ENCODE peak calls at places on chromosomes 1 and 21, in seven cellular contexts. One of them, this sample, is unnamed.

GRCh38 chr1:106755682-106756406 is 300.6 kb upstream of the PRMT6 start:
- DNase-seq in iPS-NIHi11: no peak
- DNase-seq in heart left ventricle: no peak
- DNase-seq in endothelial cell: no peak
- DNase-seq in cardiac fibroblast: peak; percentile 43
- DNase-seq in mesenchymal stem cell: no peak
- DNase-seq in activated T-cell treated with anti-CD3 and anti-CD28 coated beads, Interleukin-2, amount 50 U/mL, for 72 hours: no peak
- DNase-seq in this sample: peak; percentile 67

GRCh38 chr1:179217943-179218507 is 11.5 kb downstream of the ABL2 start:
- DNase-seq in iPS-NIHi11: no peak
- DNase-seq in heart left ventricle: no peak
- DNase-seq in endothelial cell: no peak
- DNase-seq in cardiac fibroblast: peak; percentile 65
- DNase-seq in mesenchymal stem cell: peak; percentile 38
- DNase-seq in activated T-cell treated with anti-CD3 and anti-CD28 coated beads, Interleukin-2, amount 50 U/mL, for 72 hours: no peak
- DNase-seq in this sample: peak; percentile 25

GRCh38 chr1:231421616-231421970 is 494 bp downstream of the EGLN1 start:
- DNase-seq in iPS-NIHi11: peak; percentile 45
- DNase-seq in heart left ventricle: peak; percentile 46
- DNase-seq in endothelial cell: peak; percentile 51
- DNase-seq in cardiac fibroblast: peak; percentile 44
- DNase-seq in mesenchymal stem cell: peak; percentile 65
- DNase-seq in activated T-cell treated with anti-CD3 and anti-CD28 coated beads, Interleukin-2, amount 50 U/mL, for 72 hours: peak; percentile 63
- DNase-seq in this sample: peak; percentile 45

GRCh38 chr1:240126821-240127220 is 35.1 kb downstream of the FMN2 start:
- DNase-seq in iPS-NIHi11: no peak
- DNase-seq in heart left ventricle: no peak
- DNase-seq in endothelial cell: no peak
- DNase-seq in cardiac fibroblast: no peak
- DNase-seq in mesenchymal stem cell: peak; percentile 34
- DNase-seq in activated T-cell treated with anti-CD3 and anti-CD28 coated beads, Interleukin-2, amount 50 U/mL, for 72 hours: no peak
- DNase-seq in this sample: no peak

GRCh38 chr1:246609632-246610031 is 43.4 kb downstream of the CNST start:
- DNase-seq in iPS-NIHi11: no peak
- DNase-seq in heart left ventricle: no peak
- DNase-seq in endothelial cell: no peak
- DNase-seq in cardiac fibroblast: peak; percentile 31
- DNase-seq in mesenchymal stem cell: peak; percentile 29
- DNase-seq in activated T-cell treated with anti-CD3 and anti-CD28 coated beads, Interleukin-2, amount 50 U/mL, for 72 hours: no peak
- DNase-seq in this sample: no peak

GRCh38 chr1:180863158-180863775 is 49.4 kb upstream of the KIAA1614 start:
- DNase-seq in iPS-NIHi11: peak; percentile 47
- DNase-seq in heart left ventricle: no peak
- DNase-seq in endothelial cell: peak; percentile 44
- DNase-seq in cardiac fibroblast: peak; percentile 79
- DNase-seq in mesenchymal stem cell: peak; percentile 67
- DNase-seq in activated T-cell treated with anti-CD3 and anti-CD28 coated beads, Interleukin-2, amount 50 U/mL, for 72 hours: peak; percentile 27
- DNase-seq in this sample: peak; percentile 70

GRCh38 chr1:20411196-20411980 is 74.6 kb downstream of the CAMK2N1 start:
- DNase-seq in iPS-NIHi11: no peak
- DNase-seq in heart left ventricle: no peak
- DNase-seq in endothelial cell: no peak
- DNase-seq in cardiac fibroblast: peak; percentile 93
- DNase-seq in mesenchymal stem cell: peak; percentile 84
- DNase-seq in activated T-cell treated with anti-CD3 and anti-CD28 coated beads, Interleukin-2, amount 50 U/mL, for 72 hours: no peak
- DNase-seq in this sample: peak; percentile 94

GRCh38 chr1:154419620-154420020 is 14.5 kb downstream of the IL6R start:
- DNase-seq in iPS-NIHi11: no peak
- DNase-seq in heart left ventricle: peak; percentile 85
- DNase-seq in endothelial cell: no peak
- DNase-seq in cardiac fibroblast: peak; percentile 97
- DNase-seq in mesenchymal stem cell: peak; percentile 88
- DNase-seq in activated T-cell treated with anti-CD3 and anti-CD28 coated beads, Interleukin-2, amount 50 U/mL, for 72 hours: peak; percentile 52
- DNase-seq in this sample: peak; percentile 91

GRCh38 chr1:219374636-219375035 is 201.0 kb downstream of the LYPLAL1 start:
- DNase-seq in iPS-NIHi11: no peak
- DNase-seq in heart left ventricle: no peak
- DNase-seq in endothelial cell: no peak
- DNase-seq in cardiac fibroblast: no peak
- DNase-seq in mesenchymal stem cell: no peak
- DNase-seq in activated T-cell treated with anti-CD3 and anti-CD28 coated beads, Interleukin-2, amount 50 U/mL, for 72 hours: no peak
- DNase-seq in this sample: no peak

GRCh38 chr1:216604771-216605170 is 118.5 kb downstream of the ESRRG start:
- DNase-seq in iPS-NIHi11: no peak
- DNase-seq in heart left ventricle: no peak
- DNase-seq in endothelial cell: no peak
- DNase-seq in cardiac fibroblast: no peak
- DNase-seq in mesenchymal stem cell: no peak
- DNase-seq in activated T-cell treated with anti-CD3 and anti-CD28 coated beads, Interleukin-2, amount 50 U/mL, for 72 hours: no peak
- DNase-seq in this sample: no peak

GRCh38 chr1:68010094-68010493 is 40.3 kb downstream of the DIRAS3 start:
- DNase-seq in iPS-NIHi11: peak; percentile 22
- DNase-seq in heart left ventricle: no peak
- DNase-seq in endothelial cell: no peak
- DNase-seq in cardiac fibroblast: peak; percentile 57
- DNase-seq in mesenchymal stem cell: peak; percentile 33
- DNase-seq in activated T-cell treated with anti-CD3 and anti-CD28 coated beads, Interleukin-2, amount 50 U/mL, for 72 hours: no peak
- DNase-seq in this sample: peak; percentile 60

GRCh38 chr1:162391790-162392563 is 10.4 kb downstream of the C1orf226 start:
- DNase-seq in iPS-NIHi11: peak; percentile 48
- DNase-seq in heart left ventricle: no peak
- DNase-seq in endothelial cell: no peak
- DNase-seq in cardiac fibroblast: peak; percentile 74
- DNase-seq in mesenchymal stem cell: peak; percentile 62
- DNase-seq in activated T-cell treated with anti-CD3 and anti-CD28 coated beads, Interleukin-2, amount 50 U/mL, for 72 hours: no peak
- DNase-seq in this sample: peak; percentile 55

GRCh38 chr21:45880097-45881068 is 101.2 kb upstream of the COL6A1 start:
- DNase-seq in iPS-NIHi11: peak; percentile 89
- DNase-seq in heart left ventricle: peak; percentile 55
- DNase-seq in endothelial cell: peak; percentile 81
- DNase-seq in cardiac fibroblast: peak; percentile 87
- DNase-seq in mesenchymal stem cell: peak; percentile 78
- DNase-seq in activated T-cell treated with anti-CD3 and anti-CD28 coated beads, Interleukin-2, amount 50 U/mL, for 72 hours: peak; percentile 79
- DNase-seq in this sample: peak; percentile 73

GRCh38 chr1:42933610-42934009 is 25.1 kb downstream of the SLC2A1 start:
- DNase-seq in iPS-NIHi11: no peak
- DNase-seq in heart left ventricle: no peak
- DNase-seq in endothelial cell: no peak
- DNase-seq in cardiac fibroblast: no peak
- DNase-seq in mesenchymal stem cell: no peak
- DNase-seq in activated T-cell treated with anti-CD3 and anti-CD28 coated beads, Interleukin-2, amount 50 U/mL, for 72 hours: no peak
- DNase-seq in this sample: no peak

GRCh38 chr1:217039926-217040325 is 316.7 kb upstream of the ESRRG start:
- DNase-seq in iPS-NIHi11: no peak
- DNase-seq in heart left ventricle: no peak
- DNase-seq in endothelial cell: no peak
- DNase-seq in cardiac fibroblast: no peak
- DNase-seq in mesenchymal stem cell: no peak
- DNase-seq in activated T-cell treated with anti-CD3 and anti-CD28 coated beads, Interleukin-2, amount 50 U/mL, for 72 hours: no peak
- DNase-seq in this sample: no peak

GRCh38 chr1:3473381-3473844 is 18.9 kb downstream of the ARHGEF16 start:
- DNase-seq in iPS-NIHi11: no peak
- DNase-seq in heart left ventricle: no peak
- DNase-seq in endothelial cell: no peak
- DNase-seq in cardiac fibroblast: peak; percentile 37
- DNase-seq in mesenchymal stem cell: no peak
- DNase-seq in activated T-cell treated with anti-CD3 and anti-CD28 coated beads, Interleukin-2, amount 50 U/mL, for 72 hours: no peak
- DNase-seq in this sample: peak; percentile 92

GRCh38 chr1:16915627-16915973 is 6.1 kb upstream of the CROCC start:
- DNase-seq in iPS-NIHi11: no peak
- DNase-seq in heart left ventricle: no peak
- DNase-seq in endothelial cell: no peak
- DNase-seq in cardiac fibroblast: peak; percentile 53
- DNase-seq in mesenchymal stem cell: no peak
- DNase-seq in activated T-cell treated with anti-CD3 and anti-CD28 coated beads, Interleukin-2, amount 50 U/mL, for 72 hours: no peak
- DNase-seq in this sample: no peak

GRCh38 chr1:223515416-223515815 is 122.2 kb downstream of the CCDC185 start:
- DNase-seq in iPS-NIHi11: no peak
- DNase-seq in heart left ventricle: no peak
- DNase-seq in endothelial cell: no peak
- DNase-seq in cardiac fibroblast: no peak
- DNase-seq in mesenchymal stem cell: no peak
- DNase-seq in activated T-cell treated with anti-CD3 and anti-CD28 coated beads, Interleukin-2, amount 50 U/mL, for 72 hours: peak; percentile 23
- DNase-seq in this sample: no peak

GRCh38 chr1:14778882-14779594 is 180.6 kb downstream of the KAZN start:
- DNase-seq in iPS-NIHi11: peak; percentile 82
- DNase-seq in heart left ventricle: peak; percentile 22
- DNase-seq in endothelial cell: peak; percentile 77
- DNase-seq in cardiac fibroblast: peak; percentile 2
- DNase-seq in mesenchymal stem cell: peak; percentile 46
- DNase-seq in activated T-cell treated with anti-CD3 and anti-CD28 coated beads, Interleukin-2, amount 50 U/mL, for 72 hours: peak; percentile 19
- DNase-seq in this sample: no peak

GRCh38 chr1:26862781-26863676 is at the start of gene SFN:
- DNase-seq in iPS-NIHi11: peak; percentile 74
- DNase-seq in heart left ventricle: no peak
- DNase-seq in endothelial cell: peak; percentile 33
- DNase-seq in cardiac fibroblast: no peak
- DNase-seq in mesenchymal stem cell: no peak
- DNase-seq in activated T-cell treated with anti-CD3 and anti-CD28 coated beads, Interleukin-2, amount 50 U/mL, for 72 hours: peak; percentile 66
- DNase-seq in this sample: no peak

GRCh38 chr1:202145325-202146140 is 996 bp upstream of the ARL8A start:
- DNase-seq in iPS-NIHi11: no peak
- DNase-seq in heart left ventricle: no peak
- DNase-seq in endothelial cell: no peak
- DNase-seq in cardiac fibroblast: no peak
- DNase-seq in mesenchymal stem cell: no peak
- DNase-seq in activated T-cell treated with anti-CD3 and anti-CD28 coated beads, Interleukin-2, amount 50 U/mL, for 72 hours: peak; percentile 70
- DNase-seq in this sample: no peak

GRCh38 chr1:168734946-168735345 is 5.9 kb upstream of the DPT start:
- DNase-seq in iPS-NIHi11: no peak
- DNase-seq in heart left ventricle: no peak
- DNase-seq in endothelial cell: no peak
- DNase-seq in cardiac fibroblast: no peak
- DNase-seq in mesenchymal stem cell: peak; percentile 6
- DNase-seq in activated T-cell treated with anti-CD3 and anti-CD28 coated beads, Interleukin-2, amount 50 U/mL, for 72 hours: no peak
- DNase-seq in this sample: no peak

GRCh38 chr1:160374701-160375443 is 8.0 kb downstream of the NHLH1 start:
- DNase-seq in iPS-NIHi11: peak; percentile 56
- DNase-seq in heart left ventricle: no peak
- DNase-seq in endothelial cell: no peak
- DNase-seq in cardiac fibroblast: no peak
- DNase-seq in mesenchymal stem cell: no peak
- DNase-seq in activated T-cell treated with anti-CD3 and anti-CD28 coated beads, Interleukin-2, amount 50 U/mL, for 72 hours: no peak
- DNase-seq in this sample: no peak

GRCh38 chr1:190124068-190124467 is 353.6 kb downstream of the BRINP3 start:
- DNase-seq in iPS-NIHi11: no peak
- DNase-seq in heart left ventricle: no peak
- DNase-seq in endothelial cell: no peak
- DNase-seq in cardiac fibroblast: no peak
- DNase-seq in mesenchymal stem cell: no peak
- DNase-seq in activated T-cell treated with anti-CD3 and anti-CD28 coated beads, Interleukin-2, amount 50 U/mL, for 72 hours: no peak
- DNase-seq in this sample: no peak

GRCh38 chr1:202576816-202577215 is 133.4 kb downstream of the SYT2 start:
- DNase-seq in iPS-NIHi11: no peak
- DNase-seq in heart left ventricle: no peak
- DNase-seq in endothelial cell: no peak
- DNase-seq in cardiac fibroblast: peak; percentile 88
- DNase-seq in mesenchymal stem cell: no peak
- DNase-seq in activated T-cell treated with anti-CD3 and anti-CD28 coated beads, Interleukin-2, amount 50 U/mL, for 72 hours: no peak
- DNase-seq in this sample: peak; percentile 71

GRCh38 chr1:119133987-119134386 is 6.5 kb downstream of the WARS2 start:
- DNase-seq in iPS-NIHi11: no peak
- DNase-seq in heart left ventricle: no peak
- DNase-seq in endothelial cell: no peak
- DNase-seq in cardiac fibroblast: peak; percentile 47
- DNase-seq in mesenchymal stem cell: no peak
- DNase-seq in activated T-cell treated with anti-CD3 and anti-CD28 coated beads, Interleukin-2, amount 50 U/mL, for 72 hours: no peak
- DNase-seq in this sample: peak; percentile 31

GRCh38 chr1:234585333-234586055 is 24.5 kb downstream of the IRF2BP2 start:
- DNase-seq in iPS-NIHi11: no peak
- DNase-seq in heart left ventricle: no peak
- DNase-seq in endothelial cell: no peak
- DNase-seq in cardiac fibroblast: peak; percentile 73
- DNase-seq in mesenchymal stem cell: peak; percentile 72
- DNase-seq in activated T-cell treated with anti-CD3 and anti-CD28 coated beads, Interleukin-2, amount 50 U/mL, for 72 hours: no peak
- DNase-seq in this sample: peak; percentile 79

GRCh38 chr1:208540724-208541123 is 296.5 kb upstream of the PLXNA2 start:
- DNase-seq in iPS-NIHi11: no peak
- DNase-seq in heart left ventricle: no peak
- DNase-seq in endothelial cell: no peak
- DNase-seq in cardiac fibroblast: no peak
- DNase-seq in mesenchymal stem cell: no peak
- DNase-seq in activated T-cell treated with anti-CD3 and anti-CD28 coated beads, Interleukin-2, amount 50 U/mL, for 72 hours: no peak
- DNase-seq in this sample: no peak

GRCh38 chr21:25577765-25578069 is 29.6 kb downstream of the MRPL39 start:
- DNase-seq in iPS-NIHi11: no peak
- DNase-seq in heart left ventricle: no peak
- DNase-seq in endothelial cell: no peak
- DNase-seq in cardiac fibroblast: no peak
- DNase-seq in mesenchymal stem cell: no peak
- DNase-seq in activated T-cell treated with anti-CD3 and anti-CD28 coated beads, Interleukin-2, amount 50 U/mL, for 72 hours: no peak
- DNase-seq in this sample: no peak

GRCh38 chr1:26861889-26862371 is 1.0 kb upstream of the SFN start:
- DNase-seq in iPS-NIHi11: no peak
- DNase-seq in heart left ventricle: no peak
- DNase-seq in endothelial cell: no peak
- DNase-seq in cardiac fibroblast: peak; percentile 63
- DNase-seq in mesenchymal stem cell: no peak
- DNase-seq in activated T-cell treated with anti-CD3 and anti-CD28 coated beads, Interleukin-2, amount 50 U/mL, for 72 hours: no peak
- DNase-seq in this sample: no peak

GRCh38 chr1:112673589-112674439 is 645 bp upstream of the MOV10 start:
- DNase-seq in iPS-NIHi11: no peak
- DNase-seq in heart left ventricle: no peak
- DNase-seq in endothelial cell: no peak
- DNase-seq in cardiac fibroblast: peak; percentile 83
- DNase-seq in mesenchymal stem cell: peak; percentile 74
- DNase-seq in activated T-cell treated with anti-CD3 and anti-CD28 coated beads, Interleukin-2, amount 50 U/mL, for 72 hours: no peak
- DNase-seq in this sample: peak; percentile 73

GRCh38 chr1:205012416-205013140 is 30.4 kb upstream of the CNTN2 start:
- DNase-seq in iPS-NIHi11: no peak
- DNase-seq in heart left ventricle: no peak
- DNase-seq in endothelial cell: no peak
- DNase-seq in cardiac fibroblast: no peak
- DNase-seq in mesenchymal stem cell: no peak
- DNase-seq in activated T-cell treated with anti-CD3 and anti-CD28 coated beads, Interleukin-2, amount 50 U/mL, for 72 hours: no peak
- DNase-seq in this sample: no peak

GRCh38 chr1:200883118-200883517 is 10.3 kb downstream of the GPR25 start:
- DNase-seq in iPS-NIHi11: no peak
- DNase-seq in heart left ventricle: no peak
- DNase-seq in endothelial cell: no peak
- DNase-seq in cardiac fibroblast: no peak
- DNase-seq in mesenchymal stem cell: no peak
- DNase-seq in activated T-cell treated with anti-CD3 and anti-CD28 coated beads, Interleukin-2, amount 50 U/mL, for 72 hours: no peak
- DNase-seq in this sample: no peak

GRCh38 chr1:114558548-114558947 is 22.9 kb downstream of the BCAS2 start:
- DNase-seq in iPS-NIHi11: peak; percentile 37
- DNase-seq in heart left ventricle: no peak
- DNase-seq in endothelial cell: no peak
- DNase-seq in cardiac fibroblast: peak; percentile 20
- DNase-seq in mesenchymal stem cell: peak; percentile 4
- DNase-seq in activated T-cell treated with anti-CD3 and anti-CD28 coated beads, Interleukin-2, amount 50 U/mL, for 72 hours: no peak
- DNase-seq in this sample: no peak

GRCh38 chr1:186828612-186829542 is at the start of gene PLA2G4A:
- DNase-seq in iPS-NIHi11: peak; percentile 64
- DNase-seq in heart left ventricle: peak; percentile 30
- DNase-seq in endothelial cell: peak; percentile 7
- DNase-seq in cardiac fibroblast: peak; percentile 86
- DNase-seq in mesenchymal stem cell: peak; percentile 80
- DNase-seq in activated T-cell treated with anti-CD3 and anti-CD28 coated beads, Interleukin-2, amount 50 U/mL, for 72 hours: no peak
- DNase-seq in this sample: peak; percentile 87

GRCh38 chr1:168000656-168001055 is 63.8 kb upstream of the MPC2 start:
- DNase-seq in iPS-NIHi11: no peak
- DNase-seq in heart left ventricle: no peak
- DNase-seq in endothelial cell: no peak
- DNase-seq in cardiac fibroblast: peak; percentile 47
- DNase-seq in mesenchymal stem cell: no peak
- DNase-seq in activated T-cell treated with anti-CD3 and anti-CD28 coated beads, Interleukin-2, amount 50 U/mL, for 72 hours: no peak
- DNase-seq in this sample: no peak

GRCh38 chr1:220879509-220880366 is 495 bp downstream of the HLX start:
- DNase-seq in iPS-NIHi11: peak; percentile 62
- DNase-seq in heart left ventricle: peak; percentile 64
- DNase-seq in endothelial cell: peak; percentile 58
- DNase-seq in cardiac fibroblast: peak; percentile 46
- DNase-seq in mesenchymal stem cell: peak; percentile 55
- DNase-seq in activated T-cell treated with anti-CD3 and anti-CD28 coated beads, Interleukin-2, amount 50 U/mL, for 72 hours: peak; percentile 33
- DNase-seq in this sample: peak; percentile 37

GRCh38 chr1:26003756-26004155 is 5.9 kb upstream of the PAFAH2 start:
- DNase-seq in iPS-NIHi11: no peak
- DNase-seq in heart left ventricle: no peak
- DNase-seq in endothelial cell: no peak
- DNase-seq in cardiac fibroblast: no peak
- DNase-seq in mesenchymal stem cell: no peak
- DNase-seq in activated T-cell treated with anti-CD3 and anti-CD28 coated beads, Interleukin-2, amount 50 U/mL, for 72 hours: no peak
- DNase-seq in this sample: no peak